ENCODE peak calls at places on chromosome X, in four cellular contexts. W is progenitor cell of endocrine pancreas, Z is substantia nigra, X is fibroblast of mammary gland. P is an unnamed sample.

GRCh38 chrX:28613558-28613957 is 26.3 kb downstream of the IL1RAPL1 start:
- DNase-seq in W (no peak), Z (no peak), X (no peak), P (no peak)

GRCh38 chrX:9627827-9628406 is 137.7 kb downstream of the GPR143 start:
- DNase-seq in W (no peak), Z (no peak), X (no peak), P (no peak)

GRCh38 chrX:45664727-45665290 is 464.1 kb upstream of the DIPK2B start:
- DNase-seq in W (no peak), Z (no peak), X (no peak), P (no peak)

GRCh38 chrX:81957900-81958545 is 756.1 kb downstream of the SH3BGRL start:
- DNase-seq in W (no peak), Z (no peak), X (peak), P (no peak)

GRCh38 chrX:53262918-53263394 is 18.4 kb downstream of the IQSEC2 start:
- DNase-seq in W (no peak), Z (no peak), X (peak), P (peak)

GRCh38 chrX:106802388-106803275 is at the start of gene TBC1D8B:
- DNase-seq in W (peak), Z (no peak), X (peak), P (peak)

GRCh38 chrX:119646515-119646914 is 40.3 kb upstream of the NKRF start:
- DNase-seq in W (no peak), Z (no peak), X (no peak), P (no peak)

GRCh38 chrX:42714981-42715688 is 62.8 kb downstream of the PPP1R2C start:
- DNase-seq in W (peak), Z (peak), X (no peak), P (no peak)

GRCh38 chrX:134172588-134173259 is 64.3 kb upstream of the CCDC160 start:
- DNase-seq in W (peak), Z (no peak), X (no peak), P (no peak)

GRCh38 chrX:82412851-82413250 is 1095.2 kb upstream of the POU3F4 start:
- DNase-seq in W (no peak), Z (no peak), X (no peak), P (no peak)

GRCh38 chrX:118254611-118255010 is 91.3 kb upstream of the WDR44 start:
- DNase-seq in W (peak), Z (no peak), X (peak), P (no peak)

GRCh38 chrX:51614353-51614752 is 4.4 kb downstream of the CENPVL3 start:
- DNase-seq in W (no peak), Z (no peak), X (peak), P (peak)

GRCh38 chrX:18898517-18898916 is 85.4 kb downstream of the PHKA2 start:
- DNase-seq in W (no peak), Z (no peak), X (no peak), P (peak)

P was measured in foreskin fibroblast.